ENCODE peak calls at places on chromosomes 7 and 10, in seven cellular contexts. A is aorta, N is lung, E is heart left ventricle, J is AG04450, G is hepatocyte, Y is transverse colon. R is an unnamed sample.

GRCh38 chr7:106111671-106112117 is 418 bp downstream of the SYPL1 start:
- DNase-seq in A (peak), N (no peak), E (peak), J (peak), G (peak), Y (peak), R (no peak)

GRCh38 chr7:2104107-2104710 is 128.5 kb downstream of the MAD1L1 start:
- DNase-seq in A (peak), N (peak), E (peak), J (peak), G (peak), Y (peak), R (peak)

GRCh38 chr10:59808896-59809643 is 55.8 kb upstream of the MRLN start:
- DNase-seq in A (peak), N (peak), E (peak), J (no peak), G (peak), Y (peak), R (peak)

GRCh38 chr10:131033166-131034085 is 278.1 kb downstream of the TCERG1L start:
- DNase-seq in A (no peak), N (no peak), E (no peak), J (no peak), G (no peak), Y (no peak), R (no peak)

GRCh38 chr7:73972614-73973013 is 55.4 kb upstream of the ELN start:
- DNase-seq in A (no peak), N (peak), E (no peak), J (no peak), G (no peak), Y (no peak), R (no peak)

GRCh38 chr10:71971769-71972555 is 7.8 kb downstream of the CHST3 start:
- DNase-seq in A (no peak), N (no peak), E (no peak), J (no peak), G (no peak), Y (no peak), R (no peak)

GRCh38 chr7:66725843-66726242 is 14.7 kb upstream of the RABGEF1 start:
- DNase-seq in A (no peak), N (no peak), E (no peak), J (no peak), G (no peak), Y (no peak), R (no peak)

GRCh38 chr10:99521474-99522077 is 11.2 kb upstream of the NKX2-3 start:
- DNase-seq in A (no peak), N (no peak), E (no peak), J (no peak), G (no peak), Y (no peak), R (no peak)

GRCh38 chr10:59997807-59998525 is 91.6 kb upstream of the CCDC6 start:
- DNase-seq in A (no peak), N (no peak), E (no peak), J (no peak), G (no peak), Y (peak), R (no peak)

GRCh38 chr10:121110369-121110768 is 259.2 kb downstream of the WDR11 start:
- DNase-seq in A (no peak), N (no peak), E (no peak), J (no peak), G (no peak), Y (no peak), R (no peak)

GRCh38 chr7:158802535-158803199 is 26.6 kb downstream of the ESYT2 start:
- DNase-seq in A (no peak), N (no peak), E (no peak), J (no peak), G (no peak), Y (no peak), R (no peak)

GRCh38 chr7:83648464-83649241 is at the start of gene SEMA3E:
- DNase-seq in A (no peak), N (no peak), E (no peak), J (no peak), G (peak), Y (no peak), R (no peak)

GRCh38 chr10:51955696-51956095 is 256.3 kb upstream of the CSTF2T start:
- DNase-seq in A (no peak), N (no peak), E (no peak), J (no peak), G (no peak), Y (no peak), R (no peak)

GRCh38 chr10:29102233-29102632 is 186.6 kb upstream of the LYZL1 start:
- DNase-seq in A (no peak), N (no peak), E (no peak), J (no peak), G (no peak), Y (no peak), R (no peak)

GRCh38 chr10:96225119-96225518 is 46.2 kb downstream of the BLNK start:
- DNase-seq in A (no peak), N (no peak), E (no peak), J (no peak), G (no peak), Y (no peak), R (peak)

GRCh38 chr7:28442540-28443420 is 30.5 kb downstream of the CREB5 start:
- DNase-seq in A (no peak), N (no peak), E (no peak), J (no peak), G (peak), Y (no peak), R (no peak)

GRCh38 chr10:128491686-128492085 is 365.5 kb upstream of the MKI67 start:
- DNase-seq in A (no peak), N (no peak), E (no peak), J (no peak), G (no peak), Y (no peak), R (no peak)

GRCh38 chr7:143256325-143256724 is 6.9 kb upstream of the GSTK1 start:
- DNase-seq in A (no peak), N (no peak), E (no peak), J (no peak), G (no peak), Y (no peak), R (no peak)

GRCh38 chr10:21517134-21517982 is 8.1 kb downstream of the SKIDA1 start:
- DNase-seq in A (peak), N (peak), E (peak), J (no peak), G (peak), Y (no peak), R (no peak)

GRCh38 chr10:43204943-43205671 is 61.8 kb downstream of the RASGEF1A start:
- DNase-seq in A (peak), N (no peak), E (peak), J (peak), G (peak), Y (peak), R (peak)

GRCh38 chr10:86373828-86374227 is 7.2 kb upstream of the GRID1 start:
- DNase-seq in A (peak), N (no peak), E (peak), J (no peak), G (no peak), Y (no peak), R (no peak)

GRCh38 chr10:102408728-102409603 is 9.6 kb downstream of the PSD start:
- DNase-seq in A (no peak), N (no peak), E (no peak), J (no peak), G (peak), Y (peak), R (no peak)

GRCh38 chr10:95242581-95243317 is 48.1 kb downstream of the PDLIM1 start:
- DNase-seq in A (no peak), N (no peak), E (no peak), J (no peak), G (peak), Y (no peak), R (no peak)

GRCh38 chr10:15540729-15541128 is 169.6 kb upstream of the FAM171A1 start:
- DNase-seq in A (no peak), N (no peak), E (no peak), J (no peak), G (no peak), Y (no peak), R (no peak)

GRCh38 chr7:41224063-41224763 is 478.7 kb downstream of the INHBA start:
- DNase-seq in A (no peak), N (no peak), E (no peak), J (no peak), G (peak), Y (no peak), R (no peak)

GRCh38 chr10:94279835-94280709 is 82.7 kb downstream of the NOC3L start:
- DNase-seq in A (peak), N (peak), E (peak), J (no peak), G (peak), Y (peak), R (peak)

GRCh38 chr10:69974551-69975155 is 78.0 kb upstream of the MACROH2A2 start:
- DNase-seq in A (no peak), N (no peak), E (no peak), J (peak), G (peak), Y (no peak), R (no peak)

GRCh38 chr10:119754085-119754484 is 28.2 kb downstream of the INPP5F start:
- DNase-seq in A (no peak), N (no peak), E (no peak), J (no peak), G (peak), Y (no peak), R (no peak)

GRCh38 chr10:128867119-128867518 is 599.9 kb upstream of the MGMT start:
- DNase-seq in A (no peak), N (peak), E (no peak), J (no peak), G (no peak), Y (no peak), R (no peak)

GRCh38 chr10:71255817-71256660 is 43.7 kb downstream of the UNC5B start:
- DNase-seq in A (peak), N (peak), E (peak), J (peak), G (peak), Y (peak), R (no peak)

GRCh38 chr7:157678503-157678902 is 341.7 kb downstream of the DNAJB6 start:
- DNase-seq in A (no peak), N (no peak), E (no peak), J (no peak), G (no peak), Y (no peak), R (peak)

GRCh38 chr10:33913194-33913593 is 578.7 kb upstream of the NRP1 start:
- DNase-seq in A (no peak), N (no peak), E (no peak), J (no peak), G (no peak), Y (no peak), R (no peak)
- H3K4me3 ChIP-seq in A (no peak), N (no peak), E (no peak), J (no peak), G (no peak), Y (no peak), R (no peak)

GRCh38 chr7:77699056-77699455 is 2.8 kb downstream of the RSBN1L start:
- DNase-seq in A (no peak), N (no peak), E (no peak), J (no peak), G (no peak), Y (no peak), R (no peak)
- H3K4me3 ChIP-seq in A (no peak), N (no peak), E (peak), J (peak), G (peak), Y (no peak), R (no peak)

GRCh38 chr10:132793871-132794849 is 8.2 kb upstream of the NKX6-2 start:
- DNase-seq in A (no peak), N (no peak), E (no peak), J (no peak), G (no peak), Y (no peak), R (no peak)
- H3K4me3 ChIP-seq in A (no peak), N (no peak), E (no peak), J (no peak), G (no peak), Y (no peak), R (no peak)

GRCh38 chr10:125093199-125093841 is 67.0 kb downstream of the CTBP2 start:
- DNase-seq in A (peak), N (no peak), E (peak), J (peak), G (peak), Y (peak), R (no peak)
- H3K4me3 ChIP-seq in A (no peak), N (no peak), E (no peak), J (no peak), G (no peak), Y (no peak), R (no peak)

DNA sequence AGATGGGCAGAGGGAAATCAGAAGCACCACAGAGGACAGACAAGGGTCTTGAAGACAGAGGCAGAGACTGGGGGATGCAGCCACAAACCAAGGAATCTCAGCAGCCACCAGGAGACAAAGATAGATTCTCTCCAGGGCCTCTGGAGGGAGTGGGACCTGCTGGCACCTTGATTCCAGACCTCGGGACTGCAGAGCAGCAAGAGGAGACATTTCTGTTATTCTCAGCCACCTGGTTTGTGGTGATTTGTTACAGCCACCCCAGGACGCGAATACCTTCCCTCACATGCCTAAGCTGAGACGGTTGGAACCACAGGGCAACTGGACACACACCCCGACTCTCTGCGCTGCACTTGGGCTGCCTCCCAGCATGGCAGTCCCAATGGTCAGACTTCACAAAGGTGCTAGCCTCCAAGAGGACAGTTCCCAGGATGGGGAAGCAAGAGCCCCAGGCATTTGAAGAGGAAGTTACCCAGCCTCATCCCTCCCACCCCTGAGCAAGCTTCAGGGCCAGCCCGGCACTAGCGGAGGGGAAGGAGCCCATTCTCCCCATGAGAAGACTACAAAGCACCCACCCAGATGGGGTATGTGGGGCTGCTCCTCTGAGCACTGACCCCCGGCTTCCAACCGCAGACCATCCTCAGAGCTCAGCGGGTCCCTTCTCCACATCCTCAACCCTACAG is 104.6 kb upstream of the INSIG1 start:
- DNase-seq in A (no peak), N (no peak), E (no peak), J (no peak), G (no peak), Y (no peak), R (no peak)
- H3K4me3 ChIP-seq in A (no peak), N (no peak), E (no peak), J (no peak), G (no peak), Y (no peak), R (no peak)